ENCODE peak calls at places on chromosome 18, in eight cellular contexts. A is fibroblast of lung; G is IMR-90; F is CD8-positive, alpha-beta T cell; J is choroid plexus epithelial cell; D is suprapubic skin; Q is B cell; Z is fibroblast of pulmonary artery. B is an unnamed sample.

GRCh38 chr18:23617412-23618009 is 31.2 kb upstream of the NPC1 start:
- DNase-seq in A (no peak), G (no peak), F (no peak), J (no peak), D (no peak), Q (no peak), Z (no peak), B (no peak)

GRCh38 chr18:57352761-57353136 is 392 bp downstream of the ST8SIA3 start:
- DNase-seq in A (no peak), G (no peak), F (no peak), J (no peak), D (no peak), Q (no peak), Z (no peak), B (no peak)

GRCh38 chr18:13558132-13558531 is 168.2 kb downstream of the FAM210A start:
- DNase-seq in A (peak), G (peak), F (peak), J (peak), D (no peak), Q (peak), Z (peak), B (no peak)

GRCh38 chr18:23209796-23210195 is 74.5 kb downstream of the CABLES1 start:
- DNase-seq in A (no peak), G (no peak), F (no peak), J (peak), D (no peak), Q (no peak), Z (no peak), B (no peak)

GRCh38 chr18:23918395-23919032 is 96.0 kb upstream of the TTC39C start:
- DNase-seq in A (peak), G (peak), F (peak), J (peak), D (peak), Q (peak), Z (peak), B (no peak)

GRCh38 chr18:35041752-35042379 is 653 bp downstream of the MAPRE2 start:
- DNase-seq in A (no peak), G (no peak), F (no peak), J (no peak), D (no peak), Q (peak), Z (no peak), B (no peak)

GRCh38 chr18:56709463-56709862 is 58.3 kb downstream of the WDR7 start:
- DNase-seq in A (peak), G (peak), F (peak), J (peak), D (no peak), Q (no peak), Z (peak), B (no peak)

GRCh38 chr18:47294801-47295200 is 43.3 kb upstream of the SKOR2 start:
- DNase-seq in A (no peak), G (no peak), F (no peak), J (no peak), D (no peak), Q (no peak), Z (no peak), B (no peak)

DNA sequence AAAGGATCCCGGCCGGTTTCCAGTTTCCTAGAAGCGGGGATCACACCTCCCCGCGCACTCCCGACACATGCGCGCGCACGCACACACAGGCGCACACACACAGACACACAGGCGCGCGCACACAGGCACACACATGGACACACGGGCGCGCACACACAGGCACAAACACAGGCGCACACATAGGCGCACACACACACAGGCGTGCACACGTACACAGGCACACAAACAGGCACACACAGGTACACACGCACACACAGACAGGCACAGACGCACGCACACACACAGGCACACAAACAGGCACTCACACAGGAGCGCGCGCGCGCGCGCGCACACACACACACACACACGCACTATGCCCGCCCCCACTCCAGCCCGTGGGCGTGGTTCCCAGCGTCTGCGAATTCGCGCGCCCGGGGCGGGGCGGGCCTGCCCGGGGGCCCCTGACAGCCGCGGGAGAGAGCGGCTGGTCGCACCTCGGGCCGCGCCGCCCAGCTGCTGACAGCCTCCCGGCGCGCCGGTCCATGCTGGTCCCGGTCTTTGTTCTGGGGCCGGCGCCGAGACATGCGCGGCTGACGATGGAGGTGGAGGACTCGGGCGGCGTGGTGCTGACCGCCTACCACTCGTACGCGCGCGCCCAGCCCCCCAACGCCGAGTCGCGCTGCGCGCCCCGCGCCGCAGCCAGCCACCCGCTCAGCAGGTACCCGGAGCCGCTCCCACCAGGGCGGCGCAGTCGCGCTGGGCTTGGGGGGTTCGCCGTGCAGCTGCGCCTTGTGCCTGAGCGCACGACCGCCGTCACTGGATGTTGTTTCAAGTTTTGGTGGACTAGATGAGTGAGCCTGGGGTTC is at the start of gene ARHGAP28:
- DNase-seq in A (peak), G (peak), F (no peak), J (peak), D (peak), Q (no peak), Z (peak), B (peak)
- TF ChIP-seq CTCF in A (peak), G (peak), F (no peak), J (no peak), D (no peak), Q (no peak), Z (no peak), B (peak)

GRCh38 chr18:63069496-63069895 is 250.1 kb downstream of the BCL2 start:
- DNase-seq in A (no peak), G (no peak), F (no peak), J (no peak), D (no peak), Q (no peak), Z (no peak), B (no peak)

GRCh38 chr18:63070750-63071502 is 248.6 kb downstream of the BCL2 start:
- DNase-seq in A (no peak), G (no peak), F (no peak), J (no peak), D (no peak), Q (no peak), Z (no peak), B (no peak)

GRCh38 chr18:63074987-63075404 is 244.6 kb downstream of the BCL2 start:
- DNase-seq in A (peak), G (peak), F (peak), J (peak), D (peak), Q (peak), Z (peak), B (no peak)

GRCh38 chr18:63071566-63072175 is 247.9 kb downstream of the BCL2 start:
- DNase-seq in A (no peak), G (no peak), F (no peak), J (no peak), D (no peak), Q (no peak), Z (no peak), B (no peak)

DNA sequence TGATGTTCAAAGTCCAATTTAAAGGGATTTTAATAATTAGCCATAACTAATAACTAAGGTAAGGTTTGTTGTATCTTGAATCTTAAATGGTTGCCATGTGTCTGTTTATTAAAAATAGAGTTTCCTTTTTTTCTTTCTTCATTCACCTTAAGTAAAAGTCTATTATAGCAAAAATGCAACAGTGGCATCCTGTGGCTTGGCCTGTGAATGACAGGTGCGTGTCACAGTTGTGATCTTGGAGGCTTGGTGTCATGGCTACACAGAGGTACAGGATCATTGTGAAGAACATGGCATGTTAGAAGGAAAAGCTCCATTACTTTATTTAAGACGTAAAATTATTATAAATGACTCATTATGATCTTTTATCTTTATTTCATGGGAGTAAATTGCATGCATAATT is 246.1 kb downstream of the BCL2 start:
- DNase-seq in A (no peak), G (no peak), F (no peak), J (no peak), D (no peak), Q (peak), Z (no peak), B (no peak)
- TF ChIP-seq CTCF in A (no peak), G (no peak), F (no peak), J (no peak), D (no peak), Q (peak), Z (no peak), B (peak)

GRCh38 chr18:4762399-4762798 is 307.3 kb upstream of the DLGAP1 start:
- DNase-seq in A (no peak), G (no peak), F (no peak), J (no peak), D (no peak), Q (no peak), Z (no peak), B (no peak)

DNA sequence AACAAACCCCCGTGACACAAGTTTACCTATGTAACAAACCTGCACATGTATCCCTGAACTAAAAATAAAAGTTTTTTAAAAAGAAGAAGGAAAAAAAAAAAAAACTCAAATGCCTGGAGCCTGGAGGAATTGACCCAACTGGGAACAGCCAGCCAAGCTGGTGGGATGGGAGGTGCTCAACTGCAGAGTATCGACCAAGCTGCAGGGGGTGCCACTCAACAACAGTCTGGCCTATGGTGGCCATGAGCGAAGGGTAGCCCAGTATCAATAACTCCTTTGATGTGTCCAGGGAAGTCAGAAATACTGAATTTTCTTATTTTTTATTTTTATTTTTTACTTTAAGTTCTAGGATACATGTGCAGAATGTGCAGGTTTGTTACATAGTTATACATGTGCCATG is 310.3 kb upstream of the DLGAP1 start:
- DNase-seq in A (no peak), G (no peak), F (no peak), J (no peak), D (no peak), Q (no peak), Z (no peak), B (no peak)
- TF ChIP-seq CTCF in A (no peak), G (no peak), F (no peak), J (no peak), D (no peak), Q (no peak), Z (no peak), B (peak)

GRCh38 chr18:25675123-25675850 is 323.3 kb upstream of the ZNF521 start:
- DNase-seq in A (no peak), G (no peak), F (no peak), J (no peak), D (no peak), Q (no peak), Z (no peak), B (no peak)

GRCh38 chr18:25674183-25674582 is 322.2 kb upstream of the ZNF521 start:
- DNase-seq in A (no peak), G (no peak), F (no peak), J (no peak), D (no peak), Q (no peak), Z (no peak), B (no peak)

GRCh38 chr18:25672490-25672889 is 320.5 kb upstream of the ZNF521 start:
- DNase-seq in A (no peak), G (no peak), F (no peak), J (no peak), D (no peak), Q (no peak), Z (no peak), B (no peak)

DNA sequence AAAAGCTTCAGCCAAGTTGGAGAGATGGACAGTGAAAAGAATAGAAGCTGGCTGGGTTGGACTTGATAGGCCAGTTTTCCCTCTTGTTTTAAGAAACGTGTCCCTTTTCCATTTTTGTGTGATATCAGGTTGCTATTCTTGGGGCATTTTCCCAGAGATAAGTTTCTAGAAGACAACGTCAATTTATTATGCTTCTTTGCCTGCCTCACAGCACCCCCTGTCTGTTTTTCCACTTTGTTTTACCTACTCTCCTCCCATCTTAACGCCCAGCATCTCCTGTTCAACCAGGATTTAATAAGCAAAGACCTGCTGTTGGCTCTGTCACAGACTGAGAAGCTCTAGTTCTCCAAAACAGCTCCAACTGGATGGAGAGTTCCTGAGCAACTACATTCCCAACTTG is 317.8 kb upstream of the ZNF521 start:
- DNase-seq in A (peak), G (no peak), F (no peak), J (peak), D (no peak), Q (peak), Z (no peak), B (no peak)
- TF ChIP-seq CTCF in A (no peak), G (peak), F (no peak), J (peak), D (no peak), Q (no peak), Z (no peak), B (peak)

GRCh38 chr18:477565-477964 is 22.9 kb downstream of the COLEC12 start:
- DNase-seq in A (no peak), G (no peak), F (no peak), J (no peak), D (no peak), Q (peak), Z (no peak), B (no peak)
- TF ChIP-seq CTCF in A (peak), G (no peak), F (no peak), J (peak), D (no peak), Q (peak), Z (no peak), B (peak)

GRCh38 chr18:5841518-5841917 is 53.8 kb downstream of the TMEM200C start:
- DNase-seq in A (peak), G (no peak), F (no peak), J (peak), D (no peak), Q (no peak), Z (no peak), B (no peak)
- TF ChIP-seq CTCF in A (no peak), G (no peak), F (no peak), J (peak), D (no peak), Q (no peak), Z (no peak), B (peak)

DNA sequence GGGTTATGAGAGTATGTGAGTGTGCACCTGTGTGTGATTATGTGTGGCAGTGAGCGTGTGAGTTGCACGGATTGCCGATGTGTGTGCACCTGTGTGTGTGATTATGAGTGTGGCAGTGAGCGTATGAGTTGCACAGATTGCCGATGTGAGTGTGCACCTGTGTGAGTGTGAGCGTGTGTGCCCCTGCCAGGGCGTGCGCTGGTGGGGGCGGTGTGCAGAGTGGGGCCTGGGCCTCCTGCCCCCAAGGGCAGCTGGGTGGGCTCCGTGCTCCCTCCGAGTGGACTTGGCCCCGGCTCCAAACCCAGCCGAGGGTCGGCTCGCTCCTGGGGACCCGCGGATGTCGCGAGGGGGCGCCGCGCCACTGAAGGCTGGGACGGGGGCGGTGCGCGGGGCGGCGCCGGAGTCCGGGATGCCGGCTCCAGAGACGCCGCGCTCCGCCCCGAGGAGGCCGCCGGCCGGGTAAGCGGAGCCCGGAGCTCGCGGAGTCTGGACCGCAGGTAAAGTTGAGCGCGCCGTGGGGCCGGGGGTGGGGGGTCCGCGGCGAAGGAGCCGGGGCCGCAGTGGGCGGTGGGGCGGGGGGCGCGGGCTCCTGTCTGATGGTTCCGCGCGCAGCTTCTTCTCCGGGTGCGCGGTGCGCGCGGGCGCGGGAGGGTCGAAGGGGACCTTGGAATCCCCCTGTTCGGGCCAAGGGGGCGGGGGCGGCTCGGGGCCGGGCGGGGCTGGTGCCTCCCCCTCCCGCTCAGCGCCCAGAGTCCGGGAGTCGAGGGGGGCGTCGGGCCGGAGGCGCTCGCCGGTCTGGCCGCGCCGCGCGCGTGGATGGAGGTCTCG is at the start of gene KCNG2:
- DNase-seq in A (peak), G (no peak), F (no peak), J (peak), D (no peak), Q (peak), Z (peak), B (peak)
- TF ChIP-seq CTCF in A (no peak), G (peak), F (no peak), J (no peak), D (no peak), Q (no peak), Z (no peak), B (peak)

GRCh38 chr18:77899972-77900754 is 650.5 kb downstream of the GALR1 start:
- DNase-seq in A (peak), G (no peak), F (peak), J (peak), D (no peak), Q (peak), Z (peak), B (peak)
- TF ChIP-seq CTCF in A (peak), G (peak), F (peak), J (peak), D (peak), Q (peak), Z (peak), B (peak)